ENCODE peak calls at places on chromosomes 1 and 21, in nine cellular contexts. W, O, G, J, N, A, L, H and T are unnamed samples.

GRCh38 chr1:27341525-27342252 is at the start of gene SYTL1:
- DNase-seq in W (peak; percentile 53), O (peak; percentile 75), G (peak; percentile 45), J (no peak), N (no peak), A (peak; percentile 78), L (peak; percentile 12), H (peak; percentile 87), T (peak; percentile 77)

GRCh38 chr1:199291022-199291740 is 652.3 kb downstream of the PTPRC start:
- DNase-seq in W (no peak), O (peak; percentile 48), G (no peak), J (no peak), N (no peak), A (no peak), L (no peak), H (no peak), T (no peak)

GRCh38 chr21:24375201-24375600 is 1232.1 kb downstream of the MRPL39 start:
- DNase-seq in W (no peak), O (no peak), G (no peak), J (no peak), N (no peak), A (no peak), L (no peak), H (no peak), T (peak; percentile 3)

GRCh38 chr1:92883297-92883696 is 51.5 kb downstream of the RPL5 start:
- DNase-seq in W (no peak), O (peak; percentile 44), G (no peak), J (no peak), N (no peak), A (no peak), L (no peak), H (no peak), T (no peak)

GRCh38 chr1:30294508-30294907 is 428.9 kb downstream of the MATN1 start:
- DNase-seq in W (no peak), O (no peak), G (no peak), J (no peak), N (no peak), A (no peak), L (no peak), H (peak; percentile 15), T (no peak)

GRCh38 chr1:107879927-107880326 is 85.1 kb downstream of the VAV3 start:
- DNase-seq in W (no peak), O (no peak), G (no peak), J (no peak), N (no peak), A (no peak), L (no peak), H (no peak), T (no peak)

GRCh38 chr1:201849372-201850052 is 20.6 kb downstream of the IPO9 start:
- DNase-seq in W (no peak), O (no peak), G (no peak), J (no peak), N (no peak), A (no peak), L (no peak), H (no peak), T (no peak)

GRCh38 chr1:95021794-95022193 is 51.0 kb downstream of the ALG14 start:
- DNase-seq in W (no peak), O (peak; percentile 39), G (no peak), J (no peak), N (no peak), A (no peak), L (no peak), H (no peak), T (no peak)

GRCh38 chr21:38223893-38224540 is 32.8 kb upstream of the KCNJ15 start:
- DNase-seq in W (no peak), O (no peak), G (no peak), J (no peak), N (no peak), A (no peak), L (no peak), H (no peak), T (no peak)

GRCh38 chr21:17003221-17003620 is 509.6 kb upstream of the CXADR start:
- DNase-seq in W (no peak), O (peak; percentile 39), G (no peak), J (no peak), N (no peak), A (no peak), L (no peak), H (no peak), T (no peak)

GRCh38 chr1:15430787-15431570 is 7.3 kb upstream of the CTRC start:
- DNase-seq in W (peak; percentile 70), O (peak; percentile 51), G (peak; percentile 61), J (peak; percentile 56), N (no peak), A (peak; percentile 94), L (peak; percentile 6), H (peak; percentile 95), T (peak; percentile 77)

GRCh38 chr1:208682664-208683013 is 438.5 kb upstream of the PLXNA2 start:
- DNase-seq in W (no peak), O (no peak), G (no peak), J (no peak), N (no peak), A (no peak), L (no peak), H (no peak), T (no peak)

GRCh38 chr1:178633068-178633467 is 92.0 kb upstream of the RALGPS2 start:
- DNase-seq in W (no peak), O (peak; percentile 94), G (no peak), J (no peak), N (no peak), A (no peak), L (no peak), H (no peak), T (no peak)

GRCh38 chr1:32241011-32241763 is 5.8 kb upstream of the FAM167B start:
- DNase-seq in W (no peak), O (peak; percentile 67), G (no peak), J (peak; percentile 55), N (no peak), A (peak; percentile 53), L (peak; percentile 28), H (peak; percentile 75), T (peak; percentile 48)

GRCh38 chr1:61642475-61643232 is 82.3 kb downstream of the TM2D1 start:
- DNase-seq in W (no peak), O (no peak), G (no peak), J (no peak), N (no peak), A (no peak), L (no peak), H (no peak), T (no peak)

GRCh38 chr1:248850536-248851251 is 8.2 kb downstream of the ZNF692 start:
- DNase-seq in W (no peak), O (no peak), G (no peak), J (no peak), N (no peak), A (no peak), L (no peak), H (peak; percentile 55), T (no peak)